ENCODE peak calls at places on chromosomes 7 and 10, in four cellular contexts. I is gastrocnemius medialis, P is ovary, S is thoracic aorta. M is an unnamed sample. For H3K9me3, the result is how much of the 10 kb centered on the place peaks cover.

GRCh38 chr10:124523301-124523871 is 61.8 kb downstream of the LHPP start:
- DNase-seq in I (no peak), P (peak), S (no peak), M (peak)

GRCh38 chr7:36305648-36306047 is 84.0 kb upstream of the ANLN start:
- DNase-seq in I (no peak), P (no peak), S (no peak), M (no peak)

GRCh38 chr7:28784166-28784870 is 173.8 kb downstream of the TRIL start:
- DNase-seq in I (no peak), P (no peak), S (no peak), M (no peak)

GRCh38 chr7:65269150-65269856 is 104.4 kb upstream of the ZNF92 start:
- DNase-seq in I (no peak), P (peak), S (no peak), M (peak)

GRCh38 chr7:30887464-30887872 is 24.2 kb upstream of the AQP1 start:
- DNase-seq in I (no peak), P (no peak), S (no peak), M (no peak)

GRCh38 chr7:2040893-2041270 is 191.9 kb downstream of the MAD1L1 start:
- DNase-seq in I (no peak), P (peak), S (no peak), M (no peak)

GRCh38 chr7:123570390-123571182 is 13.0 kb upstream of the NDUFA5 start:
- DNase-seq in I (no peak), P (no peak), S (no peak), M (no peak)

GRCh38 chr10:71333154-71333887 is 14.3 kb downstream of the SLC29A3 start:
- DNase-seq in I (no peak), P (no peak), S (no peak), M (no peak)

GRCh38 chr7:139635521-139636240 is 112.2 kb downstream of the CLEC2L start:
- DNase-seq in I (no peak), P (no peak), S (no peak), M (no peak)

GRCh38 chr7:101902680-101903504 is 85.5 kb downstream of the CUX1 start:
- DNase-seq in I (no peak), P (no peak), S (no peak), M (no peak)

GRCh38 chr10:8049874-8050560 is 4.5 kb upstream of the GATA3 start:
- DNase-seq in I (no peak), P (no peak), S (no peak), M (no peak)

GRCh38 chr10:22379059-22379458 is 33.8 kb downstream of the SPAG6 start:
- DNase-seq in I (no peak), P (no peak), S (no peak), M (no peak)

GRCh38 chr7:12111461-12112405 is 99.4 kb upstream of the TMEM106B start:
- DNase-seq in I (no peak), P (peak), S (no peak), M (peak)

GRCh38 chr10:116947838-116948529 is 57.0 kb downstream of the SHTN1 start:
- DNase-seq in I (no peak), P (no peak), S (no peak), M (no peak)

GRCh38 chr10:269440-270074 is 134.3 kb downstream of the ZMYND11 start:
- DNase-seq in I (no peak), P (no peak), S (no peak), M (no peak)

GRCh38 chr7:128895320-128895719 is 15.2 kb downstream of the KCP start:
- DNase-seq in I (no peak), P (no peak), S (no peak), M (no peak)

GRCh38 chr10:43259981-43260761 is 6.7 kb downstream of the RASGEF1A start:
- DNase-seq in I (no peak), P (no peak), S (no peak), M (no peak)

GRCh38 chr7:151080091-151080521 is 503 bp downstream of the FASTK start:
- DNase-seq in I (no peak), P (no peak), S (no peak), M (no peak)

GRCh38 chr7:149414171-149414570 is 46.7 kb downstream of the ZNF777 start:
- DNase-seq in I (no peak), P (no peak), S (no peak), M (no peak)
- H3K4me3 ChIP-seq in I (no peak), P (no peak), S (no peak), M (no peak)

GRCh38 chr7:14236834-14237233 is 247.4 kb upstream of the ETV1 start:
- DNase-seq in I (no peak), P (no peak), S (no peak), M (no peak)
- H3K9me3 ChIP-seq in I (under half), P (under half), S (under half), M (under half)

GRCh38 chr7:7687800-7688199 is 30.6 kb downstream of the RPA3 start:
- DNase-seq in I (no peak), P (no peak), S (no peak), M (no peak)
- H3K4me3 ChIP-seq in I (peak), P (no peak), S (peak), M (no peak)

DNA sequence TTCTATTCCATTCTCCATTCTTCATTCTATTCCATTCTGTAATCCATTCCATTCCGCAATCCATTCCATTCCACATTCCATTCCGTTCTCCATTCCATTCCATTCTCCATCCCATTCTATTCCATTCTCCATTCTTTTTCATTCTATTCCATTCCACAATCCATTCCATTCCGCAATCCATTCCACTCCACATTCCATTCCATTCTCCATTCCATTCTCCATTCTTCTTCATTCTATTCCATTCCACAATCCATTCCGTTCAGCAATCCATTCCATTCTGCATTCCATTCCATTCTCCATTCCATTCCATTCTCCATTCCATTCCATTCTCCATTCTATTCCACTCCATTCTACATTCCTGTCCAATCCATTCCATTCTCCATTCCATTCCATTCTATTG is 85.2 kb downstream of the NSUN6 start:
- DNase-seq in I (no peak), P (no peak), S (no peak), M (no peak)
- H3K9me3 ChIP-seq in I (under half), P (under half), S (under half), M (under half)